ENCODE peak calls at places on chromosomes 11 and 22, in five cellular contexts. G is lower lobe of right lung, Z is WERI-Rb-1, P is GM10248, E is bronchial epithelial cell. T is an unnamed sample.

GRCh38 chr11:113163291-113164030 is 150.9 kb upstream of the TTC12 start:
- DNase-seq in G (no peak), E (no peak), P (no peak), Z (no peak), T (no peak)

GRCh38 chr22:17949926-17950473 is 74.4 kb downstream of the MICAL3 start:
- DNase-seq in P (no peak), Z (no peak), E (no peak), G (no peak), T (no peak)

GRCh38 chr11:104581246-104581980 is 316.8 kb downstream of the CASP12 start:
- DNase-seq in P (no peak), G (no peak), E (peak), Z (no peak), T (no peak)

GRCh38 chr22:18032455-18033101 is 8.2 kb upstream of the MICAL3 start:
- DNase-seq in E (peak), G (no peak), Z (peak), P (no peak), T (no peak)

GRCh38 chr11:8927233-8927632 is 5.5 kb downstream of the C11orf16 start:
- DNase-seq in E (no peak), P (no peak), G (no peak), Z (no peak), T (no peak)

GRCh38 chr11:103016031-103016430 is 60.5 kb upstream of the MMP13 start:
- DNase-seq in Z (no peak), P (no peak), E (no peak), G (no peak), T (no peak)

GRCh38 chr11:7353100-7353499 is 101.4 kb downstream of the SYT9 start:
- DNase-seq in P (peak), E (peak), G (peak), Z (peak), T (peak)

GRCh38 chr11:12540913-12541587 is 133.2 kb upstream of the TEAD1 start:
- DNase-seq in Z (no peak), P (no peak), E (no peak), G (no peak), T (no peak)

GRCh38 chr11:11598243-11598642 is 23.6 kb downstream of the GALNT18 start:
- DNase-seq in Z (no peak), E (no peak), P (no peak), G (no peak), T (no peak)

GRCh38 chr11:66853242-66854229 is 3.3 kb upstream of the LRFN4 start:
- DNase-seq in G (peak), E (no peak), P (no peak), Z (no peak), T (no peak)

GRCh38 chr11:102546427-102546826 is 15.9 kb upstream of the MMP7 start:
- DNase-seq in G (no peak), Z (no peak), P (peak), E (peak), T (no peak)

GRCh38 chr22:24432059-24432853 is 4.9 kb downstream of the ADORA2A start:
- DNase-seq in E (peak), Z (no peak), G (no peak), P (no peak), T (no peak)

GRCh38 chr11:103257360-103257759 is 148.1 kb downstream of the DYNC2H1 start:
- DNase-seq in E (peak), Z (peak), G (no peak), P (no peak), T (no peak)

GRCh38 chr11:103662880-103663279 is 373.6 kb upstream of the DDI1 start:
- DNase-seq in E (no peak), P (no peak), G (no peak), Z (no peak), T (no peak)

GRCh38 chr11:128061321-128061871 is 526.0 kb downstream of the ETS1 start:
- DNase-seq in G (no peak), P (no peak), Z (no peak), E (peak), T (no peak)

GRCh38 chr11:62544521-62545436 is 1.8 kb downstream of the AHNAK start:
- DNase-seq in Z (no peak), E (peak), G (no peak), P (peak), T (no peak)

GRCh38 chr11:8652140-8652539 is 30.3 kb downstream of the TRIM66 start:
- DNase-seq in P (no peak), G (no peak), E (peak), Z (no peak), T (no peak)

GRCh38 chr11:73121692-73122091 is 20.4 kb downstream of the FCHSD2 start:
- DNase-seq in G (no peak), P (no peak), E (no peak), Z (no peak), T (no peak)

GRCh38 chr11:8290122-8290810 is 26.6 kb upstream of the LMO1 start:
- DNase-seq in P (no peak), Z (peak), G (no peak), E (no peak), T (no peak)

GRCh38 chr22:19644314-19645223 is 69.7 kb upstream of the SEPTIN5 start:
- DNase-seq in Z (no peak), G (no peak), E (no peak), P (no peak), T (no peak)

GRCh38 chr22:30408388-30409101 is 11.7 kb downstream of the SEC14L2 start:
- DNase-seq in G (no peak), E (peak), P (no peak), Z (no peak), T (no peak)

GRCh38 chr11:90845799-90846198 is 623.0 kb upstream of the CHORDC1 start:
- DNase-seq in G (no peak), E (no peak), Z (no peak), P (no peak), T (no peak)

GRCh38 chr11:134258577-134258976 is 5.2 kb downstream of the ACAD8 start:
- DNase-seq in P (no peak), Z (no peak), G (no peak), E (no peak), T (no peak)

GRCh38 chr22:22843848-22844247 is 43.8 kb upstream of the IGLL5 start:
- DNase-seq in Z (no peak), G (no peak), E (no peak), P (no peak), T (no peak)

GRCh38 chr11:128860571-128861361 is 6.3 kb downstream of the KCNJ1 start:
- DNase-seq in P (no peak), E (no peak), G (no peak), Z (no peak), T (no peak)

GRCh38 chr22:47591709-47592108 is 829.3 kb downstream of the TBC1D22A start:
- DNase-seq in Z (no peak), G (no peak), E (no peak), P (no peak), T (no peak)

GRCh38 chr11:116467809-116468208 is 305.0 kb downstream of the BUD13 start:
- DNase-seq in P (no peak), E (peak), G (no peak), Z (no peak), T (no peak)

GRCh38 chr11:46127150-46127638 is 5.9 kb upstream of the PHF21A start:
- DNase-seq in G (peak), Z (no peak), P (peak), E (peak), T (peak)

GRCh38 chr11:69010964-69011623 is 2.0 kb downstream of the MRGPRF start:
- DNase-seq in G (peak), E (peak), Z (no peak), P (no peak), T (no peak)

GRCh38 chr22:35742342-35743100 is 24.8 kb downstream of the APOL5 start:
- DNase-seq in P (no peak), E (peak), Z (no peak), G (no peak), T (no peak)

GRCh38 chr22:35380013-35380412 is 883 bp upstream of the HMOX1 start:
- DNase-seq in P (no peak), E (peak), Z (no peak), G (no peak), T (no peak)

GRCh38 chr11:76164861-76165751 is 41.2 kb downstream of the WNT11 start:
- DNase-seq in G (peak), E (no peak), P (no peak), Z (no peak), T (no peak)

GRCh38 chr11:27276141-27276540 is 86.9 kb downstream of the CCDC34 start:
- DNase-seq in Z (no peak), P (no peak), E (no peak), G (no peak), T (no peak)

GRCh38 chr11:107666911-107667568 is 44.8 kb downstream of the SLN start:
- DNase-seq in E (no peak), P (no peak), G (no peak), Z (no peak), T (no peak)

GRCh38 chr11:44627911-44628729 is 62.7 kb downstream of the CD82 start:
- DNase-seq in P (peak), G (peak), Z (peak), E (no peak), T (peak)

GRCh38 chr11:130159657-130160459 is at the start of gene ST14:
- DNase-seq in E (peak), P (peak), G (peak), Z (no peak), T (peak)

GRCh38 chr11:65945941-65946558 is 770 bp downstream of the TSGA10IP start:
- DNase-seq in G (no peak), P (no peak), E (no peak), Z (no peak), T (no peak)

GRCh38 chr11:78187366-78188011 is 937 bp downstream of the KCTD21 start:
- DNase-seq in G (no peak), P (peak), E (peak), Z (no peak), T (peak)

GRCh38 chr11:78188012-78188808 is at the start of gene KCTD21:
- DNase-seq in E (peak), Z (peak), P (peak), G (peak), T (peak)

GRCh38 chr11:78189851-78190250 is 1.1 kb downstream of the USP35 start:
- DNase-seq in P (no peak), E (no peak), Z (no peak), G (no peak), T (no peak)

GRCh38 chr11:78190374-78190773 is 1.7 kb downstream of the USP35 start:
- DNase-seq in E (no peak), G (no peak), P (no peak), Z (no peak), T (no peak)

GRCh38 chr11:78188809-78189724 is at the start of gene USP35:
- DNase-seq in Z (no peak), G (no peak), P (no peak), E (no peak), T (no peak)
- TF ChIP-seq CTCF in Z (no peak), G (no peak), P (no peak), E (no peak), T (no peak)

DNA sequence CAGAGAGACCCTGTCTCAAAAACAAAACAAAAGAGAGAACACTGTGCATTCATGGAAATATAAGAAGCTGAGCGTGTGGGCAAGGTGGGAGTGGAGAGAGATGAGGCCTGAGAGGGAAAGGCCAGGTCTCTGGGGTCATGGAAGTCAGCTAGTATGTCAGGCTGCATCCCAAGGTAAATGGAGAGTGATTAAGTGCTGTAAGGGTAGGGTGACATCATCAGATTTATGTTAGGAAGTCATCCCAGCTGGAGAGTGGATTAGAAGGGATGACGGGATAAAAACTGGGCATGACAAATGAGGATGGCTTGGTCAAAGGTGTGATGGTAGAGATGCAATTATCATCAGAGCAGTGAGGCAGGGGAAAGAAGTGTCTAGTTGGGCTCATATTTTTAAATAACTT is 3.5 kb upstream of the ENDOD1 start:
- DNase-seq in P (no peak), G (no peak), E (no peak), Z (peak), T (no peak)
- TF ChIP-seq CTCF in P (no peak), G (no peak), E (no peak), Z (no peak), T (no peak)

GRCh38 chr11:40129276-40129675 is 1330.2 kb downstream of the LRRC4C start:
- DNase-seq in E (no peak), Z (no peak), G (no peak), P (peak), T (peak)
- TF ChIP-seq CTCF in E (no peak), Z (peak), G (peak), P (no peak), T (no peak)

GRCh38 chr11:14905104-14906033 is 13.3 kb upstream of the CYP2R1 start:
- DNase-seq in P (peak), G (peak), E (no peak), Z (no peak), T (peak)

GRCh38 chr11:14902650-14903350 is 10.8 kb upstream of the CYP2R1 start:
- DNase-seq in Z (no peak), G (no peak), P (no peak), E (peak), T (no peak)

GRCh38 chr11:14907411-14908213 is 15.6 kb upstream of the CYP2R1 start:
- DNase-seq in P (no peak), E (no peak), Z (peak), G (peak), T (peak)

GRCh38 chr11:14906614-14907392 is 14.8 kb upstream of the CYP2R1 start:
- DNase-seq in P (no peak), G (no peak), E (no peak), Z (no peak), T (peak)

GRCh38 chr11:14904745-14905103 is 12.7 kb upstream of the CYP2R1 start:
- DNase-seq in P (peak), E (no peak), G (peak), Z (peak), T (peak)
- TF ChIP-seq CTCF in P (peak), E (peak), G (peak), Z (peak), T (peak)

GRCh38 chr11:70107191-70107590 is 29.1 kb downstream of the ANO1 start:
- DNase-seq in P (no peak), Z (no peak), G (no peak), E (no peak), T (no peak)

GRCh38 chr11:70104961-70105360 is 26.8 kb downstream of the ANO1 start:
- DNase-seq in E (no peak), Z (no peak), P (no peak), G (no peak), T (no peak)

GRCh38 chr11:70106757-70107156 is 28.6 kb downstream of the ANO1 start:
- DNase-seq in Z (no peak), G (no peak), P (no peak), E (no peak), T (no peak)

GRCh38 chr11:70105369-70105754 is 27.2 kb downstream of the ANO1 start:
- DNase-seq in G (no peak), Z (no peak), P (no peak), E (no peak), T (no peak)

DNA sequence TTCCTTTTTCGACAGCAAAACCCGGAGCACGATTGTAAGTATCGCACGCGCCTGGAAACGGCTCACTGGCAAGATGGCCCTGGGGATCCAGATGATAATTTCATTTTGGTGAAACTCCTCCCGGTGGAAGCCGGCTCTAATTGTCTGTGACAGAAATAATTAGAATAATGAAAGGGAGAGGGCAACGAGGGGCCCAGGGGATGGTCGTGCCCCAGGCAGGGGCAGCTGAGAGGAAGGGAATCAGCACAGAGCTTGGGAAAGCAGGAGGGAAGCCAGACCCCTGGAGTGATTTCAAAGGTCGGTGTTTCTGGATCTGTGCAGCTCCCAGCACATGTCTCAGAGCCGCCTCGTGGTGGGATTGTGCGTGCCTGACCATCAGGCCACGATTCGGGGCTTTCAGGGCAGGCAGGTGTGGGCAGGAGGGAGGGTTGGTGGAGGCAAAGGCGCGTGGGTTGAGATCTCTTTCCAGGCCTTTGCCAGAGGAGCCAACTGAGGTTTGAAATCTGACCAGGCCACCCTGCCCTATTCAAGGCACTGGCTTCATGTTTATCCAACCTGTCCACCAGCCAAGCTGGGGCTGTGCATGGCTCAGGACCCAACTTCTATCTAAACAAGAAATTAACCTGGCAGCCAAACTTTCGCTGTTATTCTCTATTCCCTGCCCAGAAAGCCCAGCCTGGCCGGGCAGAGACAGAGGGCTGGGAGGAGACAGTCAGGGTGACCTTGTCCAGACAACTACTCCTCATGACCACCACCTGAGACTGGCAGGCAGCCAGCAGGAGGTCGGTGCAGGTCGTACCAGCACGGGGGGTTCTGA is 27.8 kb downstream of the ANO1 start:
- DNase-seq in P (no peak), Z (no peak), E (no peak), G (no peak), T (no peak)
- TF ChIP-seq CTCF in P (no peak), Z (no peak), E (no peak), G (no peak), T (no peak)

DNA sequence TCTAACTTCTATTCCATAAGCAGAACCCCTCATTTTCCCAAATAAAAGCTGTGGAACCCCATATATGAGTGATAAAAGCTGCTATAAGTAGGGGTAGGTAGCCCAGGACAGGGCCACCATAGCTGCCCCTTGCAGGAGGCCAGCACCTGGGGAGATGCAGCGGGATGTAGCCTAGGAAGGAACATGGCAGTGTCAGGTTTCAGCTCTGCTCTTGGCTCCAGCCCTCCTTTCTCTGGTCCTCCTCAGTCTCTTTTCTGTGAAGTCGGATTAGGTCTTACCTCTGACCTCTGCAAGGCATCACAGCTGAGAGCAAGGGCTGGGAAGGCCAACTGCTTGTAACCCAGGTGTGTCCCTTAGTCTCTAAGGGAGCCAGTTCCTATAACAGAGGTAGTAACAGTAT is 135.6 kb downstream of the NAV2 start:
- DNase-seq in Z (no peak), E (no peak), G (no peak), P (no peak), T (no peak)
- TF ChIP-seq CTCF in Z (no peak), E (no peak), G (no peak), P (no peak), T (no peak)

GRCh38 chr22:49317369-49317768 is 510.3 kb downstream of the BRD1 start:
- DNase-seq in P (no peak), G (no peak), E (no peak), Z (no peak), T (no peak)
- TF ChIP-seq CTCF in P (no peak), G (no peak), E (no peak), Z (no peak), T (no peak)

DNA sequence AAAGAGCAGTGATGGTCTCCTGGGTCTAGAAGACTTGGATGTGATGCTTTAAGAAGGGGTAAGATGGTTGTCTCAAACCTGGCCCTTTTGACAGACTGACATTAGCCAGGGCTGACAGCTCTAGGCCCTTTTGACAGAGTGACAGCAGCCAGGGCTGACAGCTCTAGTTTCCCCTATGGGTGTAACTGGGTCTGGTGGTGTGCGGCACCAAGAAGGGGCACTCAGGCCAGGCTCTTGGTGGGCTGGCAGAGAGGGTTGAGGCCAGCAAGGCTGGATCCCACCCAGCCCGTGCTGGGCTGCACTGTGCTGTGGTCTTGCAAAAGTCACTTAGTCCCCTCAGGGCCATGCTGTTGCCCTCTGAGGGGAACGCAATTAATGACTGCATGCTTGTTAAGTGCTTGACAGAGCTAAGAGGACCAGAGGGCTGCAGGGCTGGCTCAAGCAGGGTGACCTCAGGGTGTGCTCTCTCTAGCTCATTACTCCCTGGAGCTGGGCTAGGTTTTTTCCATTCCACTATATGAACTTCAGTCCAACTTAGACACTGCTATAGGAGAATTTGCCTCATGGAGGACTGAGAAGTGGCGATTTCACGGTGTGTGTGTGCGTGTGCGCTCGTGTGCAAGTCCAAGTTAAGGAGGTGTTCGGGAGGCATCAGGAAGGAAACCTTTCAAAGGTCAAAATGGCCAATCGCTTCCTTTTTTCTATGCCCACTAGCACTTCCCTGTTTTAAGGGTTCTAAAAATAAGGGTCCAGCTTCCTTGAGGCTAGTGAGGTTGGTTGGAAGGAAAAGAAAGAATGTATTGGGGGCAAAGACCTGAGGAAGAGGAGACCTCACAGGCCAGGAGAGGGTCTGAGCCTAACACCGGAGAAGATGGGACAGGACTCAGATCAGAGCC is 4.4 kb downstream of the UBASH3B start:
- DNase-seq in Z (no peak), P (no peak), G (no peak), E (no peak), T (no peak)
- TF ChIP-seq CTCF in Z (no peak), P (no peak), G (no peak), E (no peak), T (no peak)